ENCODE peak calls at places on chromosomes 13 and 19, in six cellular contexts. One of them, this sample, is unnamed. For H3K9me3, the result is how much of the 10 kb centered on the place peaks cover.

GRCh38 chr13:32903720-32904119 is 112.5 kb upstream of the KL start:
- DNase-seq in H1: no peak
- DNase-seq in thoracic aorta: no peak
- DNase-seq in A549: no peak
- DNase-seq in IMR-90: no peak
- DNase-seq in hepatocyte: no peak
- DNase-seq in this sample: no peak

GRCh38 chr19:371501-372160 is 27.0 kb upstream of the MIER2 start:
- DNase-seq in hepatocyte: no peak
- DNase-seq in A549: no peak
- DNase-seq in IMR-90: no peak
- DNase-seq in H1: no peak
- DNase-seq in thoracic aorta: no peak
- DNase-seq in this sample: no peak

GRCh38 chr19:33392341-33393285 is 19.1 kb downstream of the CEBPG start:
- DNase-seq in H1: no peak
- DNase-seq in IMR-90: no peak
- DNase-seq in hepatocyte: peak
- DNase-seq in A549: no peak
- DNase-seq in thoracic aorta: no peak
- DNase-seq in this sample: no peak

GRCh38 chr13:33615436-33615835 is 202.5 kb upstream of the RFC3 start:
- DNase-seq in thoracic aorta: no peak
- DNase-seq in H1: no peak
- DNase-seq in IMR-90: no peak
- DNase-seq in hepatocyte: no peak
- DNase-seq in A549: no peak
- DNase-seq in this sample: no peak

GRCh38 chr19:12766051-12766521 is 9.3 kb downstream of the HOOK2 start:
- DNase-seq in hepatocyte: peak
- DNase-seq in thoracic aorta: no peak
- DNase-seq in H1: no peak
- DNase-seq in A549: peak
- DNase-seq in IMR-90: peak
- DNase-seq in this sample: no peak

GRCh38 chr19:40240332-40240731 is 13.8 kb upstream of the CCNP start:
- DNase-seq in H1: no peak
- DNase-seq in thoracic aorta: no peak
- DNase-seq in A549: no peak
- DNase-seq in hepatocyte: no peak
- DNase-seq in IMR-90: no peak
- DNase-seq in this sample: no peak

GRCh38 chr19:15511671-15512424 is 3.5 kb downstream of the CYP4F22 start:
- DNase-seq in A549: no peak
- DNase-seq in H1: no peak
- DNase-seq in thoracic aorta: no peak
- DNase-seq in hepatocyte: no peak
- DNase-seq in IMR-90: no peak
- DNase-seq in this sample: no peak

GRCh38 chr13:110070511-110071120 is 236.3 kb downstream of the COL4A1 start:
- DNase-seq in A549: no peak
- DNase-seq in thoracic aorta: no peak
- DNase-seq in H1: no peak
- DNase-seq in hepatocyte: no peak
- DNase-seq in IMR-90: peak
- DNase-seq in this sample: peak

GRCh38 chr19:40609561-40610395 is 8.6 kb downstream of the LTBP4 start:
- DNase-seq in IMR-90: no peak
- DNase-seq in hepatocyte: peak
- DNase-seq in thoracic aorta: peak
- DNase-seq in A549: peak
- DNase-seq in H1: no peak
- DNase-seq in this sample: peak

GRCh38 chr19:18385675-18386542 is at the start of gene GDF15:
- DNase-seq in H1: no peak
- DNase-seq in hepatocyte: peak
- DNase-seq in IMR-90: peak
- DNase-seq in A549: peak
- DNase-seq in thoracic aorta: no peak
- DNase-seq in this sample: peak

GRCh38 chr19:18475004-18475453 is 37.1 kb upstream of the ISYNA1 start:
- DNase-seq in A549: no peak
- DNase-seq in H1: no peak
- DNase-seq in IMR-90: no peak
- DNase-seq in thoracic aorta: no peak
- DNase-seq in hepatocyte: no peak
- DNase-seq in this sample: no peak

GRCh38 chr19:17289489-17289888 is 7.8 kb downstream of the ANKLE1 start:
- DNase-seq in A549: peak
- DNase-seq in IMR-90: peak
- DNase-seq in hepatocyte: peak
- DNase-seq in thoracic aorta: no peak
- DNase-seq in H1: no peak
- DNase-seq in this sample: peak

GRCh38 chr13:27535546-27535945 is 84.8 kb downstream of the LNX2 start:
- DNase-seq in thoracic aorta: no peak
- DNase-seq in IMR-90: no peak
- DNase-seq in H1: no peak
- DNase-seq in A549: no peak
- DNase-seq in hepatocyte: no peak
- DNase-seq in this sample: peak

GRCh38 chr19:18098891-18099622 is 1.5 kb downstream of the MAST3 start:
- DNase-seq in H1: no peak
- DNase-seq in A549: no peak
- DNase-seq in hepatocyte: peak
- DNase-seq in IMR-90: no peak
- DNase-seq in thoracic aorta: no peak
- DNase-seq in this sample: no peak

GRCh38 chr19:7647156-7647555 is 10.2 kb downstream of the STXBP2 start:
- DNase-seq in hepatocyte: no peak
- DNase-seq in H1: no peak
- DNase-seq in IMR-90: no peak
- DNase-seq in thoracic aorta: no peak
- DNase-seq in A549: no peak
- DNase-seq in this sample: no peak

GRCh38 chr19:18765224-18765623 is 25.9 kb downstream of the COMP start:
- DNase-seq in IMR-90: no peak
- DNase-seq in H1: no peak
- DNase-seq in thoracic aorta: no peak
- DNase-seq in hepatocyte: no peak
- DNase-seq in A549: no peak
- DNase-seq in this sample: no peak

GRCh38 chr13:48731957-48732569 is 78.3 kb downstream of the CYSLTR2 start:
- DNase-seq in H1: peak
- DNase-seq in IMR-90: no peak
- DNase-seq in thoracic aorta: no peak
- DNase-seq in A549: peak
- DNase-seq in hepatocyte: peak
- DNase-seq in this sample: no peak

GRCh38 chr13:33016414-33017409 is at the start of gene KL:
- DNase-seq in thoracic aorta: no peak
- DNase-seq in hepatocyte: peak
- DNase-seq in A549: no peak
- DNase-seq in H1: no peak
- DNase-seq in IMR-90: no peak
- DNase-seq in this sample: no peak

GRCh38 chr13:22060187-22060586 is 389.3 kb downstream of the FGF9 start:
- DNase-seq in H1: no peak
- DNase-seq in IMR-90: no peak
- DNase-seq in A549: no peak
- DNase-seq in thoracic aorta: no peak
- DNase-seq in hepatocyte: no peak
- DNase-seq in this sample: no peak

GRCh38 chr13:22063416-22064124 is 392.7 kb downstream of the FGF9 start:
- DNase-seq in thoracic aorta: no peak
- DNase-seq in H1: no peak
- DNase-seq in IMR-90: no peak
- DNase-seq in hepatocyte: no peak
- DNase-seq in A549: no peak
- DNase-seq in this sample: no peak

GRCh38 chr13:22062478-22063205 is 391.8 kb downstream of the FGF9 start:
- DNase-seq in H1: no peak
- DNase-seq in thoracic aorta: no peak
- DNase-seq in A549: no peak
- DNase-seq in hepatocyte: no peak
- DNase-seq in IMR-90: peak
- DNase-seq in this sample: peak

GRCh38 chr13:22061371-22061805 is 390.5 kb downstream of the FGF9 start:
- DNase-seq in A549: no peak
- DNase-seq in thoracic aorta: no peak
- DNase-seq in hepatocyte: no peak
- DNase-seq in IMR-90: no peak
- DNase-seq in H1: no peak
- DNase-seq in this sample: no peak

DNA sequence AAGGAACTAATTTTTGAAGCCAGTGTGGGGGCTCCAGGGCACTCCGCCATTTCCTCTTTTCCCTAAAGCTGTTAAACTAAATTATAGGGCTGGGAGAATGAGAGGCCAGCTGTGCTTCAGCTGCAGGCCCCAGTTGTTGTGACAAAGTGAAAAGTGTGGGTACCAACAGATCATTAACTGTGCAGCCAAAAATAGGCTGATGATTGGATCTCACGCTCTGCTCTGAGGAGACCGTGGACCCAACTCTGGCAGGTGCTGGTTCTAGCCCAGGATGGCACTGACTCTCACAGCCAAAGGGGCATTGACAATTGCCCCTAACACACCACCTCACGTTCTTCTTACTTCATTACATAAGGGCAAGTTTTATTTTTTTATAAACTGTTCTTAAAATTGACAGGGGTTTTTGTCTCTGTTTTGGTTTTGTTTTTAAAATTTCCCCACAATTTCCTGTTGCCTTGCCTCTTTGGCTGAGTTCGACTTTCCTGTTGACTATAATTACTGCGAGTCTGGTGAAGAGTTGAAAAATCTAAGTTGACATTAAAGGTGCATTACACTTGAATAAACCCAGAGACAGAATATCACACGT is 391.0 kb downstream of the FGF9 start:
- DNase-seq in H1: no peak
- DNase-seq in IMR-90: no peak
- DNase-seq in thoracic aorta: no peak
- DNase-seq in A549: no peak
- DNase-seq in hepatocyte: no peak
- DNase-seq in this sample: no peak
- H3K9me3 ChIP-seq in H1: under half
- H3K9me3 ChIP-seq in IMR-90: under half
- H3K9me3 ChIP-seq in thoracic aorta: under half
- H3K9me3 ChIP-seq in A549: under half
- H3K9me3 ChIP-seq in hepatocyte: under half
- H3K9me3 ChIP-seq in this sample: under half

GRCh38 chr13:79548886-79549285 is 67.9 kb downstream of the NDFIP2 start:
- DNase-seq in thoracic aorta: no peak
- DNase-seq in H1: no peak
- DNase-seq in hepatocyte: no peak
- DNase-seq in IMR-90: peak
- DNase-seq in A549: no peak
- DNase-seq in this sample: no peak
- TF ChIP-seq CTCF in thoracic aorta: no peak
- TF ChIP-seq CTCF in H1: no peak
- TF ChIP-seq CTCF in hepatocyte: peak
- TF ChIP-seq CTCF in IMR-90: peak
- TF ChIP-seq CTCF in A549: peak
- TF ChIP-seq CTCF in this sample: peak

GRCh38 chr19:27733551-27734266 is 1479.2 kb downstream of the UQCRFS1 start:
- DNase-seq in IMR-90: no peak
- DNase-seq in A549: no peak
- DNase-seq in hepatocyte: no peak
- DNase-seq in H1: no peak
- DNase-seq in thoracic aorta: no peak
- DNase-seq in this sample: peak

GRCh38 chr19:27734496-27735220 is 1478.3 kb downstream of the UQCRFS1 start:
- DNase-seq in IMR-90: no peak
- DNase-seq in A549: no peak
- DNase-seq in thoracic aorta: no peak
- DNase-seq in H1: no peak
- DNase-seq in hepatocyte: no peak
- DNase-seq in this sample: no peak

GRCh38 chr19:27735314-27735713 is 1477.6 kb downstream of the UQCRFS1 start:
- DNase-seq in thoracic aorta: no peak
- DNase-seq in hepatocyte: no peak
- DNase-seq in A549: no peak
- DNase-seq in H1: no peak
- DNase-seq in IMR-90: no peak
- DNase-seq in this sample: no peak

DNA sequence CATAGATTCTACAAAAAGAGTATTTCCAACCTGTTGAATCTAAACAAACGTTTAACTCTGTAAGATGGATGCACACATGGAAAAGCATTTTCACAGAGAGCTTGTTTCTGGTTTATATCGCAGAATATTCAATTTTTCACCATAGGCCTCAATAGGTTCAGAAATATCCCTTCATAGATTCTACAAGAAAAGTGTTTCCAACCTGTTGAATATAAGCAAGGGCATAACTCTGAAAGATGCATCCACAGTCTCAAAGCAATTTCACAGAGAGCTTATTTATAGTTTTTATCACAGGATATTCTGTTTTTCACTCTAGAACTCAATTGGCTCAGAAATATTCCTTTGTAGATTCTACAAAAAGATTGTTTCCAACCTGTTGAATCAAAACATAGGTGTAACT is 1483.6 kb downstream of the UQCRFS1 start:
- DNase-seq in H1: no peak
- DNase-seq in hepatocyte: no peak
- DNase-seq in A549: no peak
- DNase-seq in thoracic aorta: no peak
- DNase-seq in IMR-90: no peak
- DNase-seq in this sample: no peak
- H3K9me3 ChIP-seq in H1: under half
- H3K9me3 ChIP-seq in hepatocyte: under half
- H3K9me3 ChIP-seq in A549: half or more
- H3K9me3 ChIP-seq in thoracic aorta: half or more
- H3K9me3 ChIP-seq in IMR-90: under half
- H3K9me3 ChIP-seq in this sample: under half

GRCh38 chr19:51128227-51128626 is 3.5 kb downstream of the SIGLEC9 start:
- DNase-seq in thoracic aorta: no peak
- DNase-seq in IMR-90: no peak
- DNase-seq in hepatocyte: no peak
- DNase-seq in H1: no peak
- DNase-seq in A549: no peak
- DNase-seq in this sample: no peak
- TF ChIP-seq CTCF in thoracic aorta: no peak
- TF ChIP-seq CTCF in IMR-90: no peak
- TF ChIP-seq CTCF in hepatocyte: no peak
- TF ChIP-seq CTCF in H1: no peak
- TF ChIP-seq CTCF in A549: no peak
- TF ChIP-seq CTCF in this sample: no peak

This sample was measured in fibroblast of lung.